ENCODE peak calls at places on chromosome X, in seven cellular contexts. T is HepG2, L is mesothelial cell of epicardium, M is AG10803, A is BE2C, N is dorsolateral prefrontal cortex, V is GM13977. K is an unnamed sample.

GRCh38 chrX:74230094-74230493 is 73.9 kb upstream of the ZCCHC13 start:
- DNase-seq in T (no peak), L (no peak), M (no peak), A (no peak), N (no peak), V (no peak), K (no peak)

GRCh38 chrX:139448996-139449395 is 81.5 kb upstream of the F9 start:
- DNase-seq in T (no peak), L (no peak), M (peak), A (no peak), N (no peak), V (no peak), K (no peak)

GRCh38 chrX:11786862-11787261 is 28.8 kb downstream of the MSL3 start:
- DNase-seq in T (no peak), L (no peak), M (no peak), A (no peak), N (no peak), V (no peak), K (no peak)

GRCh38 chrX:154313147-154313546 is 17.6 kb downstream of the TKTL1 start:
- DNase-seq in T (no peak), L (no peak), M (no peak), A (no peak), N (no peak), V (peak), K (no peak)

GRCh38 chrX:8820910-8821527 is 19.8 kb upstream of the FAM9A start:
- DNase-seq in T (no peak), L (no peak), M (peak), A (no peak), N (no peak), V (no peak), K (no peak)

GRCh38 chrX:75746891-75747639 is 38.0 kb downstream of the MAGEE2 start:
- DNase-seq in T (peak), L (no peak), M (peak), A (peak), N (no peak), V (peak), K (no peak)

GRCh38 chrX:112786076-112786475 is 54.6 kb downstream of the AMOT start:
- DNase-seq in T (no peak), L (no peak), M (no peak), A (no peak), N (no peak), V (no peak), K (no peak)

GRCh38 chrX:130990723-130991122 is 67.4 kb upstream of the ARHGAP36 start:
- DNase-seq in T (no peak), L (no peak), M (no peak), A (no peak), N (no peak), V (no peak), K (no peak)

GRCh38 chrX:44816369-44816768 is 27.5 kb upstream of the DUSP21 start:
- DNase-seq in T (no peak), L (no peak), M (no peak), A (no peak), N (no peak), V (no peak), K (no peak)

GRCh38 chrX:69597399-69597798 is 18.5 kb upstream of the EDA start:
- DNase-seq in T (peak), L (no peak), M (no peak), A (no peak), N (no peak), V (no peak), K (no peak)

GRCh38 chrX:38804481-38805293 is 3.4 kb downstream of the MID1IP1 start:
- DNase-seq in T (no peak), L (peak), M (no peak), A (peak), N (no peak), V (peak), K (no peak)

GRCh38 chrX:64894454-64895038 is 81.7 kb downstream of the ZC4H2 start:
- DNase-seq in T (peak), L (no peak), M (no peak), A (peak), N (no peak), V (peak), K (no peak)
- TF ChIP-seq CTCF in T (peak), L (no peak), M (peak), A (peak), N (no peak), V (peak), K (no peak)

DNA sequence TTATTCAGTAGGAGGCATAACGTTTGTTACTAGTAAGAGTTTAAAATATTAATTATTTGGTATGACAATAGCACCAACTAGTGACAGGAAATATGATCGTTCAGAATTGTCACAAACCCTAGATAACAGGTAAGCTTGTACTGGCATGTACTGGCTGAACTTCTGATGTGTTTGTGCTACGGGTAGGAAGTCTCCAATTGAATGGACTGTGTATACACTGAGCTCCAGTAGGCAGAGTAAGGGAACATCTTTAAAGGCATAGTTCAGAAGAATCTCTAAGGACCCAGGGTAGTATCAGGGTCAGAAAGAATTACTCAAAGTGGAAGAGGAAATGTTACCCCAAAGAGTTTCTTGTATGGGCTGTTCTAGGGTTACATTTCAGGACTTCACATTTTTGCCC is 230.4 kb downstream of the EDA2R start:
- DNase-seq in T (no peak), L (no peak), M (no peak), A (no peak), N (no peak), V (peak), K (no peak)
- TF ChIP-seq CTCF in T (no peak), L (no peak), M (no peak), A (no peak), N (no peak), V (peak), K (no peak)

GRCh38 chrX:136477026-136477425 is 10.7 kb upstream of the BRS3 start:
- DNase-seq in T (no peak), L (no peak), M (no peak), A (no peak), N (no peak), V (no peak), K (no peak)
- TF ChIP-seq CTCF in T (no peak), L (no peak), M (no peak), A (no peak), N (no peak), V (no peak), K (no peak)

GRCh38 chrX:49070988-49071387 is 2.8 kb downstream of the PRAF2 start:
- DNase-seq in T (no peak), L (no peak), M (no peak), A (no peak), N (no peak), V (no peak), K (no peak)

GRCh38 chrX:49067285-49068120 is 6.3 kb downstream of the PRAF2 start:
- DNase-seq in T (no peak), L (no peak), M (no peak), A (no peak), N (no peak), V (no peak), K (no peak)

GRCh38 chrX:49066278-49066677 is 7.5 kb downstream of the CCDC120 start:
- DNase-seq in T (no peak), L (no peak), M (no peak), A (no peak), N (no peak), V (no peak), K (no peak)

GRCh38 chrX:49066690-49067089 is 7.1 kb downstream of the PRAF2 start:
- DNase-seq in T (no peak), L (no peak), M (no peak), A (no peak), N (no peak), V (no peak), K (no peak)

DNA sequence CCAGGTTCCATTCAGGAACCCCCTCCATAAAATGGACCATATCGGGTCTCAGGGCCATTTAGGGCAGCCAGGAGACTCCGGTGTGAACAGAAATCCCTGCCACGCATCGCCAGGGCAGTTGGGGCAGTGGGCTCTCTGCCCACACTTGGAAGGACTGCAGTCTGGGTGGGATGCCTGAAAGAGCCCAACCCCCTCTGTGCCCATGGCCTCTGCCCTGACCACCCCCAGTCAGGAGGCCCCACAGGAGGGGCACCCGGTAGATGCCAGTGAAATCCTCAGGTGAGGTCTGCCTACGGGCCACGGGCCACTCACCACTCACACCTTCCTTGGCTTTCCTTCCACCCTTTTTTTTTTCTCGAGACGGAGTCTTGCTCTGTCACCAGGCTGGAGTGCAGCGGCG is 4.8 kb downstream of the PRAF2 start:
- DNase-seq in T (no peak), L (no peak), M (no peak), A (no peak), N (no peak), V (no peak), K (no peak)
- TF ChIP-seq CTCF in T (no peak), L (no peak), M (no peak), A (no peak), N (no peak), V (no peak), K (no peak)

GRCh38 chrX:135632353-135632752 is 81.1 kb upstream of the CT45A1 start:
- DNase-seq in T (no peak), L (no peak), M (no peak), A (no peak), N (no peak), V (peak), K (no peak)
- TF ChIP-seq CTCF in T (no peak), L (no peak), M (no peak), A (no peak), N (no peak), V (peak), K (no peak)

GRCh38 chrX:2934715-2935363 is 5.7 kb upstream of the ARSD start:
- DNase-seq in T (no peak), L (no peak), M (no peak), A (no peak), N (no peak), V (no peak), K (no peak)
- TF ChIP-seq CTCF in T (no peak), L (no peak), M (no peak), A (no peak), N (no peak), V (no peak), K (no peak)

GRCh38 chrX:87583679-87584078 is 66.1 kb downstream of the KLHL4 start:
- DNase-seq in T (peak), L (no peak), M (no peak), A (peak), N (no peak), V (no peak), K (no peak)
- TF ChIP-seq CTCF in T (peak), L (peak), M (no peak), A (peak), N (no peak), V (peak), K (no peak)